ENCODE peak calls at places on chromosomes 1 and 21, in five cellular contexts. M is ELF-1, S is heart right ventricle, U is NCI-H1105 treated with DMSO at 0.1 percent for 48 hours, C is AG09309. Y is an unnamed sample.

GRCh38 chr21:20030390-20030789 is 967.8 kb upstream of the NCAM2 start:
- DNase-seq in S (no peak), U (no peak), C (no peak), M (no peak), Y (peak)

GRCh38 chr1:4276238-4276637 is 376.2 kb upstream of the C1orf174 start:
- DNase-seq in U (no peak), M (no peak), C (no peak), S (no peak), Y (no peak)

GRCh38 chr1:94792876-94793605 is 27.1 kb upstream of the SLC44A3 start:
- DNase-seq in U (no peak), M (no peak), C (peak), S (no peak), Y (no peak)

GRCh38 chr1:112673589-112674439 is 645 bp upstream of the MOV10 start:
- DNase-seq in C (peak), M (peak), U (peak), S (peak), Y (no peak)

GRCh38 chr1:110671323-110671722 is 3.4 kb downstream of the KCNA3 start:
- DNase-seq in M (no peak), C (no peak), U (peak), S (no peak), Y (no peak)

GRCh38 chr21:37914211-37914900 is 1.9 kb downstream of the KCNJ6 start:
- DNase-seq in S (no peak), U (peak), M (peak), C (no peak), Y (no peak)

GRCh38 chr1:42852608-42852980 is 6.2 kb downstream of the ZNF691 start:
- DNase-seq in U (no peak), M (no peak), C (no peak), S (no peak), Y (no peak)

GRCh38 chr21:43767498-43767979 is 8.6 kb downstream of the CSTB start:
- DNase-seq in C (no peak), U (no peak), M (no peak), S (no peak), Y (no peak)

GRCh38 chr1:55400560-55400959 is 185.4 kb upstream of the USP24 start:
- DNase-seq in U (no peak), M (no peak), S (no peak), C (peak), Y (no peak)

GRCh38 chr1:1543706-1544099 is 3.3 kb upstream of the TMEM240 start:
- DNase-seq in C (no peak), S (peak), M (no peak), U (no peak), Y (peak)

Y was measured in left ventricle myocardium inferior.